ENCODE peak calls at places on chromosomes 16 and 17, in eight cellular contexts. One of them, this sample, is unnamed.
A peak's percentile ranks its signal among the peaks of the same experiment; 100 is the strongest.

GRCh38 chr16:68927016-68927415 is 83.7 kb downstream of the TANGO6 start:
- DNase-seq in tibial nerve: no peak
- DNase-seq in ovary: no peak
- DNase-seq in CD4-positive, CD25-positive, alpha-beta regulatory T cell: no peak
- DNase-seq in tibial artery: no peak
- DNase-seq in K562: no peak
- DNase-seq in testis: no peak
- DNase-seq in effector memory CD4-positive, alpha-beta T cell: no peak
- DNase-seq in this sample: no peak

GRCh38 chr16:27377666-27378485 is 24.1 kb upstream of the IL21R start:
- DNase-seq in tibial artery: no peak
- DNase-seq in K562: no peak
- DNase-seq in testis: no peak
- DNase-seq in tibial nerve: no peak
- DNase-seq in CD4-positive, CD25-positive, alpha-beta regulatory T cell: peak; percentile 36
- DNase-seq in effector memory CD4-positive, alpha-beta T cell: no peak
- DNase-seq in ovary: no peak
- DNase-seq in this sample: no peak

GRCh38 chr17:32985357-32985756 is 6.3 kb upstream of the SPACA3 start:
- DNase-seq in tibial artery: no peak
- DNase-seq in K562: no peak
- DNase-seq in effector memory CD4-positive, alpha-beta T cell: no peak
- DNase-seq in CD4-positive, CD25-positive, alpha-beta regulatory T cell: no peak
- DNase-seq in tibial nerve: no peak
- DNase-seq in testis: no peak
- DNase-seq in ovary: no peak
- DNase-seq in this sample: no peak

GRCh38 chr16:80912651-80913050 is 94.0 kb downstream of the CMC2 start:
- DNase-seq in tibial nerve: no peak
- DNase-seq in ovary: no peak
- DNase-seq in CD4-positive, CD25-positive, alpha-beta regulatory T cell: no peak
- DNase-seq in tibial artery: no peak
- DNase-seq in K562: no peak
- DNase-seq in testis: no peak
- DNase-seq in effector memory CD4-positive, alpha-beta T cell: no peak
- DNase-seq in this sample: no peak

GRCh38 chr16:1787056-1787321 is 4.2 kb downstream of the NUBP2 start:
- DNase-seq in testis: no peak
- DNase-seq in tibial artery: no peak
- DNase-seq in CD4-positive, CD25-positive, alpha-beta regulatory T cell: no peak
- DNase-seq in ovary: peak; percentile 24
- DNase-seq in K562: no peak
- DNase-seq in tibial nerve: no peak
- DNase-seq in effector memory CD4-positive, alpha-beta T cell: no peak
- DNase-seq in this sample: peak; percentile 3

GRCh38 chr17:29089601-29090044 is 46.7 kb downstream of the PIPOX start:
- DNase-seq in tibial artery: no peak
- DNase-seq in ovary: no peak
- DNase-seq in tibial nerve: no peak
- DNase-seq in testis: no peak
- DNase-seq in effector memory CD4-positive, alpha-beta T cell: no peak
- DNase-seq in K562: no peak
- DNase-seq in CD4-positive, CD25-positive, alpha-beta regulatory T cell: no peak
- DNase-seq in this sample: no peak

GRCh38 chr16:84303023-84303422 is 8.3 kb downstream of the WFDC1 start:
- DNase-seq in tibial artery: peak; percentile 59
- DNase-seq in CD4-positive, CD25-positive, alpha-beta regulatory T cell: no peak
- DNase-seq in testis: no peak
- DNase-seq in ovary: no peak
- DNase-seq in K562: no peak
- DNase-seq in effector memory CD4-positive, alpha-beta T cell: no peak
- DNase-seq in tibial nerve: no peak
- DNase-seq in this sample: no peak

GRCh38 chr17:55577011-55577586 is 65.8 kb upstream of the SMIM36 start:
- DNase-seq in testis: peak; percentile 66
- DNase-seq in effector memory CD4-positive, alpha-beta T cell: no peak
- DNase-seq in tibial nerve: peak; percentile 68
- DNase-seq in K562: peak; percentile 36
- DNase-seq in CD4-positive, CD25-positive, alpha-beta regulatory T cell: peak; percentile 13
- DNase-seq in ovary: peak; percentile 56
- DNase-seq in tibial artery: peak; percentile 68
- DNase-seq in this sample: no peak

GRCh38 chr16:66474750-66475199 is 47.7 kb downstream of the BEAN1 start:
- DNase-seq in tibial artery: no peak
- DNase-seq in ovary: no peak
- DNase-seq in testis: no peak
- DNase-seq in tibial nerve: no peak
- DNase-seq in K562: no peak
- DNase-seq in CD4-positive, CD25-positive, alpha-beta regulatory T cell: peak; percentile 64
- DNase-seq in effector memory CD4-positive, alpha-beta T cell: peak; percentile 16
- DNase-seq in this sample: no peak

GRCh38 chr17:80886641-80887573 is 104.7 kb upstream of the CHMP6 start:
- DNase-seq in effector memory CD4-positive, alpha-beta T cell: no peak
- DNase-seq in K562: no peak
- DNase-seq in CD4-positive, CD25-positive, alpha-beta regulatory T cell: no peak
- DNase-seq in ovary: no peak
- DNase-seq in tibial nerve: no peak
- DNase-seq in tibial artery: peak; percentile 9
- DNase-seq in testis: no peak
- DNase-seq in this sample: no peak

GRCh38 chr17:36728030-36728991 is 126.9 kb downstream of the MRM1 start:
- DNase-seq in effector memory CD4-positive, alpha-beta T cell: no peak
- DNase-seq in tibial nerve: no peak
- DNase-seq in testis: peak; percentile 37
- DNase-seq in K562: peak; percentile 92
- DNase-seq in ovary: no peak
- DNase-seq in tibial artery: no peak
- DNase-seq in CD4-positive, CD25-positive, alpha-beta regulatory T cell: no peak
- DNase-seq in this sample: no peak

GRCh38 chr17:51957746-51958145 is 200.8 kb downstream of the CA10 start:
- DNase-seq in ovary: no peak
- DNase-seq in effector memory CD4-positive, alpha-beta T cell: no peak
- DNase-seq in CD4-positive, CD25-positive, alpha-beta regulatory T cell: no peak
- DNase-seq in tibial nerve: no peak
- DNase-seq in K562: no peak
- DNase-seq in tibial artery: no peak
- DNase-seq in testis: no peak
- DNase-seq in this sample: no peak

GRCh38 chr17:51961689-51962088 is 196.8 kb downstream of the CA10 start:
- DNase-seq in tibial nerve: no peak
- DNase-seq in tibial artery: no peak
- DNase-seq in CD4-positive, CD25-positive, alpha-beta regulatory T cell: no peak
- DNase-seq in effector memory CD4-positive, alpha-beta T cell: no peak
- DNase-seq in ovary: no peak
- DNase-seq in K562: peak; percentile 1
- DNase-seq in testis: no peak
- DNase-seq in this sample: no peak
- H3K9me3 ChIP-seq in tibial nerve: no peaks in the 10 kb centered on the region
- H3K9me3 ChIP-seq in tibial artery: peaks cover 8% of the 10 kb centered on the region
- H3K9me3 ChIP-seq in CD4-positive, CD25-positive, alpha-beta regulatory T cell: peaks cover 15% of the 10 kb centered on the region
- H3K9me3 ChIP-seq in effector memory CD4-positive, alpha-beta T cell: peaks cover 4% of the 10 kb centered on the region
- H3K9me3 ChIP-seq in ovary: no peaks in the 10 kb centered on the region
- H3K9me3 ChIP-seq in K562: no peaks in the 10 kb centered on the region
- H3K9me3 ChIP-seq in testis: no peaks in the 10 kb centered on the region
- H3K9me3 ChIP-seq in this sample: peaks cover 2% of the 10 kb centered on the region

GRCh38 chr17:22510504-22510903 is 818.2 kb downstream of the KCNJ18 start:
- DNase-seq in testis: no peak
- DNase-seq in K562: no peak
- DNase-seq in CD4-positive, CD25-positive, alpha-beta regulatory T cell: no peak
- DNase-seq in effector memory CD4-positive, alpha-beta T cell: no peak
- DNase-seq in ovary: no peak
- DNase-seq in tibial nerve: no peak
- DNase-seq in tibial artery: no peak
- DNase-seq in this sample: no peak
- H3K9me3 ChIP-seq in testis: no peaks in the 10 kb centered on the region
- H3K9me3 ChIP-seq in K562: no peaks in the 10 kb centered on the region
- H3K9me3 ChIP-seq in CD4-positive, CD25-positive, alpha-beta regulatory T cell: peaks cover 18% of the 10 kb centered on the region
- H3K9me3 ChIP-seq in effector memory CD4-positive, alpha-beta T cell: no peaks in the 10 kb centered on the region
- H3K9me3 ChIP-seq in ovary: no peaks in the 10 kb centered on the region
- H3K9me3 ChIP-seq in tibial nerve: no peaks in the 10 kb centered on the region
- H3K9me3 ChIP-seq in tibial artery: no peaks in the 10 kb centered on the region
- H3K9me3 ChIP-seq in this sample: no peaks in the 10 kb centered on the region

GRCh38 chr16:48592839-48593429 is 17.0 kb downstream of the N4BP1 start:
- DNase-seq in tibial artery: no peak
- DNase-seq in testis: no peak
- DNase-seq in CD4-positive, CD25-positive, alpha-beta regulatory T cell: no peak
- DNase-seq in effector memory CD4-positive, alpha-beta T cell: no peak
- DNase-seq in ovary: no peak
- DNase-seq in tibial nerve: no peak
- DNase-seq in K562: no peak
- DNase-seq in this sample: no peak
- H3K9me3 ChIP-seq in tibial artery: no peaks in the 10 kb centered on the region
- H3K9me3 ChIP-seq in testis: no peaks in the 10 kb centered on the region
- H3K9me3 ChIP-seq in CD4-positive, CD25-positive, alpha-beta regulatory T cell: peaks cover 22% of the 10 kb centered on the region
- H3K9me3 ChIP-seq in effector memory CD4-positive, alpha-beta T cell: no peaks in the 10 kb centered on the region
- H3K9me3 ChIP-seq in ovary: no peaks in the 10 kb centered on the region
- H3K9me3 ChIP-seq in tibial nerve: no peaks in the 10 kb centered on the region
- H3K9me3 ChIP-seq in K562: peaks cover 2% of the 10 kb centered on the region
- H3K9me3 ChIP-seq in this sample: no peaks in the 10 kb centered on the region

GRCh38 chr16:10335681-10336080 is 50.2 kb upstream of the ATF7IP2 start:
- DNase-seq in K562: no peak
- DNase-seq in ovary: no peak
- DNase-seq in testis: no peak
- DNase-seq in effector memory CD4-positive, alpha-beta T cell: no peak
- DNase-seq in tibial nerve: no peak
- DNase-seq in tibial artery: no peak
- DNase-seq in CD4-positive, CD25-positive, alpha-beta regulatory T cell: no peak
- DNase-seq in this sample: no peak

GRCh38 chr16:10339777-10340752 is 45.8 kb upstream of the ATF7IP2 start:
- DNase-seq in CD4-positive, CD25-positive, alpha-beta regulatory T cell: no peak
- DNase-seq in ovary: no peak
- DNase-seq in tibial artery: no peak
- DNase-seq in K562: peak; percentile 47
- DNase-seq in testis: peak; percentile 63
- DNase-seq in effector memory CD4-positive, alpha-beta T cell: no peak
- DNase-seq in tibial nerve: no peak
- DNase-seq in this sample: no peak

GRCh38 chr16:10343124-10343760 is 42.6 kb upstream of the ATF7IP2 start:
- DNase-seq in effector memory CD4-positive, alpha-beta T cell: no peak
- DNase-seq in tibial nerve: no peak
- DNase-seq in ovary: no peak
- DNase-seq in CD4-positive, CD25-positive, alpha-beta regulatory T cell: no peak
- DNase-seq in K562: peak; percentile 88
- DNase-seq in tibial artery: no peak
- DNase-seq in testis: no peak
- DNase-seq in this sample: no peak

GRCh38 chr16:10333321-10334032 is 52.4 kb upstream of the ATF7IP2 start:
- DNase-seq in ovary: no peak
- DNase-seq in tibial artery: no peak
- DNase-seq in effector memory CD4-positive, alpha-beta T cell: peak; percentile 11
- DNase-seq in testis: no peak
- DNase-seq in tibial nerve: no peak
- DNase-seq in CD4-positive, CD25-positive, alpha-beta regulatory T cell: peak; percentile 11
- DNase-seq in K562: no peak
- DNase-seq in this sample: no peak

GRCh38 chr16:10338426-10338825 is 47.4 kb upstream of the ATF7IP2 start:
- DNase-seq in effector memory CD4-positive, alpha-beta T cell: no peak
- DNase-seq in K562: no peak
- DNase-seq in ovary: no peak
- DNase-seq in tibial nerve: no peak
- DNase-seq in tibial artery: no peak
- DNase-seq in testis: no peak
- DNase-seq in CD4-positive, CD25-positive, alpha-beta regulatory T cell: no peak
- DNase-seq in this sample: no peak
- H3K9me3 ChIP-seq in effector memory CD4-positive, alpha-beta T cell: no peaks in the 10 kb centered on the region
- H3K9me3 ChIP-seq in K562: peaks cover 43% of the 10 kb centered on the region
- H3K9me3 ChIP-seq in ovary: peaks cover 3% of the 10 kb centered on the region
- H3K9me3 ChIP-seq in tibial nerve: no peaks in the 10 kb centered on the region
- H3K9me3 ChIP-seq in tibial artery: peaks cover 10% of the 10 kb centered on the region
- H3K9me3 ChIP-seq in testis: no peaks in the 10 kb centered on the region
- H3K9me3 ChIP-seq in CD4-positive, CD25-positive, alpha-beta regulatory T cell: peaks cover 36% of the 10 kb centered on the region
- H3K9me3 ChIP-seq in this sample: peaks cover 6% of the 10 kb centered on the region

GRCh38 chr17:22469101-22469880 is 777.0 kb downstream of the KCNJ18 start:
- DNase-seq in testis: no peak
- DNase-seq in ovary: no peak
- DNase-seq in CD4-positive, CD25-positive, alpha-beta regulatory T cell: no peak
- DNase-seq in tibial artery: no peak
- DNase-seq in tibial nerve: no peak
- DNase-seq in K562: no peak
- DNase-seq in effector memory CD4-positive, alpha-beta T cell: no peak
- DNase-seq in this sample: no peak
- H3K9me3 ChIP-seq in testis: no peaks in the 10 kb centered on the region
- H3K9me3 ChIP-seq in ovary: no peaks in the 10 kb centered on the region
- H3K9me3 ChIP-seq in CD4-positive, CD25-positive, alpha-beta regulatory T cell: peaks cover 4% of the 10 kb centered on the region
- H3K9me3 ChIP-seq in tibial artery: no peaks in the 10 kb centered on the region
- H3K9me3 ChIP-seq in tibial nerve: no peaks in the 10 kb centered on the region
- H3K9me3 ChIP-seq in K562: no peaks in the 10 kb centered on the region
- H3K9me3 ChIP-seq in effector memory CD4-positive, alpha-beta T cell: no peaks in the 10 kb centered on the region
- H3K9me3 ChIP-seq in this sample: no peaks in the 10 kb centered on the region